ENCODE peak calls at places on chromosomes 5 and 9, in ten cellular contexts. One of them, this sample, is unnamed.

GRCh38 chr9:134606951-134607733 is 34.5 kb upstream of the COL5A1 start:
- DNase-seq in LHCN-M2: peak
- DNase-seq in stimulated activated naive CD8-positive, alpha-beta T cell treated with anti-CD3 and anti-CD28 coated beads, Interleukin-15, Interleukin-2, amounts not matched to agents 100 U/mL and 50 U/mL, for 24 hours: no peak
- DNase-seq in fibroblast of pulmonary artery: no peak
- DNase-seq in cardiac muscle cell: no peak
- DNase-seq in activated CD4-positive, CD25-positive, alpha-beta regulatory T cell: no peak
- DNase-seq in caudate nucleus: no peak
- DNase-seq in stimulated activated CD8-positive, alpha-beta memory T cell treated with anti-CD3 and anti-CD28 coated beads, Interleukin-4, amount 100 ng/mL, for 24 hours: no peak
- DNase-seq in COR-L47: no peak
- DNase-seq in AG08396: no peak
- DNase-seq in this sample: no peak

GRCh38 chr9:37437616-37438015 is 15.1 kb downstream of the GRHPR start:
- DNase-seq in LHCN-M2: no peak
- DNase-seq in COR-L47: no peak
- DNase-seq in stimulated activated CD8-positive, alpha-beta memory T cell treated with anti-CD3 and anti-CD28 coated beads, Interleukin-4, amount 100 ng/mL, for 24 hours: no peak
- DNase-seq in cardiac muscle cell: no peak
- DNase-seq in caudate nucleus: no peak
- DNase-seq in activated CD4-positive, CD25-positive, alpha-beta regulatory T cell: no peak
- DNase-seq in stimulated activated naive CD8-positive, alpha-beta T cell treated with anti-CD3 and anti-CD28 coated beads, Interleukin-15, Interleukin-2, amounts not matched to agents 100 U/mL and 50 U/mL, for 24 hours: no peak
- DNase-seq in AG08396: no peak
- DNase-seq in fibroblast of pulmonary artery: no peak
- DNase-seq in this sample: no peak

GRCh38 chr5:178078197-178078995 is 34.9 kb upstream of the N4BP3 start:
- DNase-seq in COR-L47: no peak
- DNase-seq in fibroblast of pulmonary artery: peak
- DNase-seq in stimulated activated naive CD8-positive, alpha-beta T cell treated with anti-CD3 and anti-CD28 coated beads, Interleukin-15, Interleukin-2, amounts not matched to agents 100 U/mL and 50 U/mL, for 24 hours: no peak
- DNase-seq in caudate nucleus: no peak
- DNase-seq in LHCN-M2: peak
- DNase-seq in AG08396: peak
- DNase-seq in stimulated activated CD8-positive, alpha-beta memory T cell treated with anti-CD3 and anti-CD28 coated beads, Interleukin-4, amount 100 ng/mL, for 24 hours: no peak
- DNase-seq in cardiac muscle cell: no peak
- DNase-seq in activated CD4-positive, CD25-positive, alpha-beta regulatory T cell: no peak
- DNase-seq in this sample: no peak

GRCh38 chr5:143930561-143930960 is 118.6 kb downstream of the HMHB1 start:
- DNase-seq in cardiac muscle cell: no peak
- DNase-seq in AG08396: no peak
- DNase-seq in LHCN-M2: no peak
- DNase-seq in caudate nucleus: no peak
- DNase-seq in stimulated activated naive CD8-positive, alpha-beta T cell treated with anti-CD3 and anti-CD28 coated beads, Interleukin-15, Interleukin-2, amounts not matched to agents 100 U/mL and 50 U/mL, for 24 hours: no peak
- DNase-seq in COR-L47: no peak
- DNase-seq in activated CD4-positive, CD25-positive, alpha-beta regulatory T cell: no peak
- DNase-seq in fibroblast of pulmonary artery: no peak
- DNase-seq in stimulated activated CD8-positive, alpha-beta memory T cell treated with anti-CD3 and anti-CD28 coated beads, Interleukin-4, amount 100 ng/mL, for 24 hours: no peak
- DNase-seq in this sample: no peak

GRCh38 chr9:79610019-79610760 is 38.4 kb downstream of the TLE4 start:
- DNase-seq in caudate nucleus: no peak
- DNase-seq in cardiac muscle cell: no peak
- DNase-seq in LHCN-M2: no peak
- DNase-seq in stimulated activated naive CD8-positive, alpha-beta T cell treated with anti-CD3 and anti-CD28 coated beads, Interleukin-15, Interleukin-2, amounts not matched to agents 100 U/mL and 50 U/mL, for 24 hours: no peak
- DNase-seq in activated CD4-positive, CD25-positive, alpha-beta regulatory T cell: no peak
- DNase-seq in fibroblast of pulmonary artery: no peak
- DNase-seq in AG08396: no peak
- DNase-seq in stimulated activated CD8-positive, alpha-beta memory T cell treated with anti-CD3 and anti-CD28 coated beads, Interleukin-4, amount 100 ng/mL, for 24 hours: no peak
- DNase-seq in COR-L47: peak
- DNase-seq in this sample: no peak

GRCh38 chr5:123046222-123046621 is 9.7 kb upstream of the PPIC start:
- DNase-seq in AG08396: no peak
- DNase-seq in fibroblast of pulmonary artery: no peak
- DNase-seq in caudate nucleus: no peak
- DNase-seq in LHCN-M2: no peak
- DNase-seq in activated CD4-positive, CD25-positive, alpha-beta regulatory T cell: no peak
- DNase-seq in cardiac muscle cell: peak
- DNase-seq in stimulated activated CD8-positive, alpha-beta memory T cell treated with anti-CD3 and anti-CD28 coated beads, Interleukin-4, amount 100 ng/mL, for 24 hours: no peak
- DNase-seq in COR-L47: no peak
- DNase-seq in stimulated activated naive CD8-positive, alpha-beta T cell treated with anti-CD3 and anti-CD28 coated beads, Interleukin-15, Interleukin-2, amounts not matched to agents 100 U/mL and 50 U/mL, for 24 hours: no peak
- DNase-seq in this sample: no peak

GRCh38 chr9:132795511-132796303 is 82.4 kb downstream of the AK8 start:
- DNase-seq in AG08396: no peak
- DNase-seq in COR-L47: no peak
- DNase-seq in LHCN-M2: no peak
- DNase-seq in stimulated activated naive CD8-positive, alpha-beta T cell treated with anti-CD3 and anti-CD28 coated beads, Interleukin-15, Interleukin-2, amounts not matched to agents 100 U/mL and 50 U/mL, for 24 hours: no peak
- DNase-seq in stimulated activated CD8-positive, alpha-beta memory T cell treated with anti-CD3 and anti-CD28 coated beads, Interleukin-4, amount 100 ng/mL, for 24 hours: no peak
- DNase-seq in caudate nucleus: no peak
- DNase-seq in cardiac muscle cell: no peak
- DNase-seq in fibroblast of pulmonary artery: no peak
- DNase-seq in activated CD4-positive, CD25-positive, alpha-beta regulatory T cell: no peak
- DNase-seq in this sample: no peak

GRCh38 chr9:125789196-125789595 is 42.0 kb downstream of the PBX3 start:
- DNase-seq in COR-L47: no peak
- DNase-seq in caudate nucleus: no peak
- DNase-seq in cardiac muscle cell: no peak
- DNase-seq in activated CD4-positive, CD25-positive, alpha-beta regulatory T cell: no peak
- DNase-seq in fibroblast of pulmonary artery: no peak
- DNase-seq in stimulated activated CD8-positive, alpha-beta memory T cell treated with anti-CD3 and anti-CD28 coated beads, Interleukin-4, amount 100 ng/mL, for 24 hours: no peak
- DNase-seq in stimulated activated naive CD8-positive, alpha-beta T cell treated with anti-CD3 and anti-CD28 coated beads, Interleukin-15, Interleukin-2, amounts not matched to agents 100 U/mL and 50 U/mL, for 24 hours: no peak
- DNase-seq in LHCN-M2: peak
- DNase-seq in AG08396: no peak
- DNase-seq in this sample: no peak

GRCh38 chr5:140556438-140556837 is 835 bp downstream of the SRA1 start:
- DNase-seq in stimulated activated CD8-positive, alpha-beta memory T cell treated with anti-CD3 and anti-CD28 coated beads, Interleukin-4, amount 100 ng/mL, for 24 hours: no peak
- DNase-seq in activated CD4-positive, CD25-positive, alpha-beta regulatory T cell: no peak
- DNase-seq in fibroblast of pulmonary artery: peak
- DNase-seq in caudate nucleus: no peak
- DNase-seq in LHCN-M2: peak
- DNase-seq in COR-L47: no peak
- DNase-seq in AG08396: no peak
- DNase-seq in stimulated activated naive CD8-positive, alpha-beta T cell treated with anti-CD3 and anti-CD28 coated beads, Interleukin-15, Interleukin-2, amounts not matched to agents 100 U/mL and 50 U/mL, for 24 hours: no peak
- DNase-seq in cardiac muscle cell: no peak
- DNase-seq in this sample: no peak

GRCh38 chr9:117412006-117412715 is 2.7 kb downstream of the ASTN2 start:
- DNase-seq in caudate nucleus: no peak
- DNase-seq in stimulated activated naive CD8-positive, alpha-beta T cell treated with anti-CD3 and anti-CD28 coated beads, Interleukin-15, Interleukin-2, amounts not matched to agents 100 U/mL and 50 U/mL, for 24 hours: no peak
- DNase-seq in activated CD4-positive, CD25-positive, alpha-beta regulatory T cell: no peak
- DNase-seq in stimulated activated CD8-positive, alpha-beta memory T cell treated with anti-CD3 and anti-CD28 coated beads, Interleukin-4, amount 100 ng/mL, for 24 hours: no peak
- DNase-seq in cardiac muscle cell: no peak
- DNase-seq in fibroblast of pulmonary artery: no peak
- DNase-seq in COR-L47: peak
- DNase-seq in AG08396: no peak
- DNase-seq in LHCN-M2: no peak
- DNase-seq in this sample: no peak

GRCh38 chr9:126676685-126677143 is 63.0 kb downstream of the LMX1B start:
- DNase-seq in AG08396: no peak
- DNase-seq in stimulated activated CD8-positive, alpha-beta memory T cell treated with anti-CD3 and anti-CD28 coated beads, Interleukin-4, amount 100 ng/mL, for 24 hours: no peak
- DNase-seq in cardiac muscle cell: peak
- DNase-seq in LHCN-M2: no peak
- DNase-seq in COR-L47: no peak
- DNase-seq in activated CD4-positive, CD25-positive, alpha-beta regulatory T cell: no peak
- DNase-seq in caudate nucleus: no peak
- DNase-seq in stimulated activated naive CD8-positive, alpha-beta T cell treated with anti-CD3 and anti-CD28 coated beads, Interleukin-15, Interleukin-2, amounts not matched to agents 100 U/mL and 50 U/mL, for 24 hours: peak
- DNase-seq in fibroblast of pulmonary artery: no peak
- DNase-seq in this sample: no peak

GRCh38 chr5:173155912-173156311 is 11.6 kb downstream of the BNIP1 start:
- DNase-seq in AG08396: no peak
- DNase-seq in LHCN-M2: peak
- DNase-seq in activated CD4-positive, CD25-positive, alpha-beta regulatory T cell: no peak
- DNase-seq in caudate nucleus: peak
- DNase-seq in COR-L47: no peak
- DNase-seq in fibroblast of pulmonary artery: no peak
- DNase-seq in cardiac muscle cell: no peak
- DNase-seq in stimulated activated naive CD8-positive, alpha-beta T cell treated with anti-CD3 and anti-CD28 coated beads, Interleukin-15, Interleukin-2, amounts not matched to agents 100 U/mL and 50 U/mL, for 24 hours: no peak
- DNase-seq in stimulated activated CD8-positive, alpha-beta memory T cell treated with anti-CD3 and anti-CD28 coated beads, Interleukin-4, amount 100 ng/mL, for 24 hours: no peak
- DNase-seq in this sample: no peak

GRCh38 chr9:72485821-72486605 is 35.4 kb upstream of the TMC1 start:
- DNase-seq in activated CD4-positive, CD25-positive, alpha-beta regulatory T cell: no peak
- DNase-seq in AG08396: peak
- DNase-seq in LHCN-M2: no peak
- DNase-seq in COR-L47: no peak
- DNase-seq in caudate nucleus: no peak
- DNase-seq in cardiac muscle cell: no peak
- DNase-seq in fibroblast of pulmonary artery: peak
- DNase-seq in stimulated activated naive CD8-positive, alpha-beta T cell treated with anti-CD3 and anti-CD28 coated beads, Interleukin-15, Interleukin-2, amounts not matched to agents 100 U/mL and 50 U/mL, for 24 hours: no peak
- DNase-seq in stimulated activated CD8-positive, alpha-beta memory T cell treated with anti-CD3 and anti-CD28 coated beads, Interleukin-4, amount 100 ng/mL, for 24 hours: no peak
- DNase-seq in this sample: no peak

GRCh38 chr5:32059779-32060178 is 114.3 kb downstream of the GOLPH3 start:
- DNase-seq in caudate nucleus: no peak
- DNase-seq in AG08396: no peak
- DNase-seq in cardiac muscle cell: no peak
- DNase-seq in LHCN-M2: no peak
- DNase-seq in stimulated activated naive CD8-positive, alpha-beta T cell treated with anti-CD3 and anti-CD28 coated beads, Interleukin-15, Interleukin-2, amounts not matched to agents 100 U/mL and 50 U/mL, for 24 hours: no peak
- DNase-seq in stimulated activated CD8-positive, alpha-beta memory T cell treated with anti-CD3 and anti-CD28 coated beads, Interleukin-4, amount 100 ng/mL, for 24 hours: no peak
- DNase-seq in activated CD4-positive, CD25-positive, alpha-beta regulatory T cell: no peak
- DNase-seq in COR-L47: no peak
- DNase-seq in fibroblast of pulmonary artery: no peak
- DNase-seq in this sample: no peak

GRCh38 chr9:105313238-105313637 is 68.8 kb downstream of the SLC44A1 start:
- DNase-seq in fibroblast of pulmonary artery: no peak
- DNase-seq in AG08396: no peak
- DNase-seq in COR-L47: peak
- DNase-seq in stimulated activated naive CD8-positive, alpha-beta T cell treated with anti-CD3 and anti-CD28 coated beads, Interleukin-15, Interleukin-2, amounts not matched to agents 100 U/mL and 50 U/mL, for 24 hours: no peak
- DNase-seq in cardiac muscle cell: no peak
- DNase-seq in stimulated activated CD8-positive, alpha-beta memory T cell treated with anti-CD3 and anti-CD28 coated beads, Interleukin-4, amount 100 ng/mL, for 24 hours: no peak
- DNase-seq in activated CD4-positive, CD25-positive, alpha-beta regulatory T cell: no peak
- DNase-seq in caudate nucleus: no peak
- DNase-seq in LHCN-M2: no peak
- DNase-seq in this sample: no peak

GRCh38 chr9:88933607-88934379 is 57.5 kb upstream of the S1PR3 start:
- DNase-seq in caudate nucleus: no peak
- DNase-seq in fibroblast of pulmonary artery: no peak
- DNase-seq in cardiac muscle cell: no peak
- DNase-seq in COR-L47: no peak
- DNase-seq in stimulated activated CD8-positive, alpha-beta memory T cell treated with anti-CD3 and anti-CD28 coated beads, Interleukin-4, amount 100 ng/mL, for 24 hours: no peak
- DNase-seq in LHCN-M2: no peak
- DNase-seq in activated CD4-positive, CD25-positive, alpha-beta regulatory T cell: no peak
- DNase-seq in stimulated activated naive CD8-positive, alpha-beta T cell treated with anti-CD3 and anti-CD28 coated beads, Interleukin-15, Interleukin-2, amounts not matched to agents 100 U/mL and 50 U/mL, for 24 hours: no peak
- DNase-seq in AG08396: no peak
- DNase-seq in this sample: no peak

GRCh38 chr9:78101247-78101646 is 69.6 kb upstream of the GNAQ start:
- DNase-seq in LHCN-M2: no peak
- DNase-seq in AG08396: no peak
- DNase-seq in fibroblast of pulmonary artery: no peak
- DNase-seq in stimulated activated naive CD8-positive, alpha-beta T cell treated with anti-CD3 and anti-CD28 coated beads, Interleukin-15, Interleukin-2, amounts not matched to agents 100 U/mL and 50 U/mL, for 24 hours: no peak
- DNase-seq in activated CD4-positive, CD25-positive, alpha-beta regulatory T cell: no peak
- DNase-seq in cardiac muscle cell: no peak
- DNase-seq in stimulated activated CD8-positive, alpha-beta memory T cell treated with anti-CD3 and anti-CD28 coated beads, Interleukin-4, amount 100 ng/mL, for 24 hours: no peak
- DNase-seq in caudate nucleus: no peak
- DNase-seq in COR-L47: no peak
- DNase-seq in this sample: no peak

GRCh38 chr5:139746691-139747582 is 48.7 kb upstream of the PSD2 start:
- DNase-seq in caudate nucleus: no peak
- DNase-seq in COR-L47: peak
- DNase-seq in LHCN-M2: no peak
- DNase-seq in stimulated activated naive CD8-positive, alpha-beta T cell treated with anti-CD3 and anti-CD28 coated beads, Interleukin-15, Interleukin-2, amounts not matched to agents 100 U/mL and 50 U/mL, for 24 hours: peak
- DNase-seq in activated CD4-positive, CD25-positive, alpha-beta regulatory T cell: peak
- DNase-seq in stimulated activated CD8-positive, alpha-beta memory T cell treated with anti-CD3 and anti-CD28 coated beads, Interleukin-4, amount 100 ng/mL, for 24 hours: peak
- DNase-seq in cardiac muscle cell: no peak
- DNase-seq in fibroblast of pulmonary artery: no peak
- DNase-seq in AG08396: no peak
- DNase-seq in this sample: peak

GRCh38 chr5:77545285-77545684 is 53.2 kb upstream of the WDR41 start:
- DNase-seq in cardiac muscle cell: no peak
- DNase-seq in stimulated activated CD8-positive, alpha-beta memory T cell treated with anti-CD3 and anti-CD28 coated beads, Interleukin-4, amount 100 ng/mL, for 24 hours: no peak
- DNase-seq in fibroblast of pulmonary artery: no peak
- DNase-seq in caudate nucleus: no peak
- DNase-seq in LHCN-M2: no peak
- DNase-seq in stimulated activated naive CD8-positive, alpha-beta T cell treated with anti-CD3 and anti-CD28 coated beads, Interleukin-15, Interleukin-2, amounts not matched to agents 100 U/mL and 50 U/mL, for 24 hours: no peak
- DNase-seq in AG08396: no peak
- DNase-seq in activated CD4-positive, CD25-positive, alpha-beta regulatory T cell: no peak
- DNase-seq in COR-L47: no peak
- DNase-seq in this sample: no peak

GRCh38 chr9:128863647-128864046 is 18.1 kb downstream of the KYAT1 start:
- DNase-seq in stimulated activated naive CD8-positive, alpha-beta T cell treated with anti-CD3 and anti-CD28 coated beads, Interleukin-15, Interleukin-2, amounts not matched to agents 100 U/mL and 50 U/mL, for 24 hours: peak
- DNase-seq in activated CD4-positive, CD25-positive, alpha-beta regulatory T cell: peak
- DNase-seq in stimulated activated CD8-positive, alpha-beta memory T cell treated with anti-CD3 and anti-CD28 coated beads, Interleukin-4, amount 100 ng/mL, for 24 hours: peak
- DNase-seq in cardiac muscle cell: peak
- DNase-seq in LHCN-M2: peak
- DNase-seq in AG08396: peak
- DNase-seq in COR-L47: peak
- DNase-seq in caudate nucleus: peak
- DNase-seq in fibroblast of pulmonary artery: peak
- DNase-seq in this sample: peak

GRCh38 chr5:90638878-90639277 is 80.3 kb downstream of the ADGRV1 start:
- DNase-seq in stimulated activated naive CD8-positive, alpha-beta T cell treated with anti-CD3 and anti-CD28 coated beads, Interleukin-15, Interleukin-2, amounts not matched to agents 100 U/mL and 50 U/mL, for 24 hours: no peak
- DNase-seq in stimulated activated CD8-positive, alpha-beta memory T cell treated with anti-CD3 and anti-CD28 coated beads, Interleukin-4, amount 100 ng/mL, for 24 hours: no peak
- DNase-seq in caudate nucleus: no peak
- DNase-seq in COR-L47: no peak
- DNase-seq in fibroblast of pulmonary artery: no peak
- DNase-seq in AG08396: no peak
- DNase-seq in LHCN-M2: no peak
- DNase-seq in cardiac muscle cell: no peak
- DNase-seq in activated CD4-positive, CD25-positive, alpha-beta regulatory T cell: no peak
- DNase-seq in this sample: no peak

GRCh38 chr5:68225188-68225910 is 9.8 kb downstream of the PIK3R1 start:
- DNase-seq in caudate nucleus: no peak
- DNase-seq in activated CD4-positive, CD25-positive, alpha-beta regulatory T cell: no peak
- DNase-seq in cardiac muscle cell: no peak
- DNase-seq in stimulated activated naive CD8-positive, alpha-beta T cell treated with anti-CD3 and anti-CD28 coated beads, Interleukin-15, Interleukin-2, amounts not matched to agents 100 U/mL and 50 U/mL, for 24 hours: no peak
- DNase-seq in AG08396: peak
- DNase-seq in LHCN-M2: peak
- DNase-seq in stimulated activated CD8-positive, alpha-beta memory T cell treated with anti-CD3 and anti-CD28 coated beads, Interleukin-4, amount 100 ng/mL, for 24 hours: no peak
- DNase-seq in COR-L47: no peak
- DNase-seq in fibroblast of pulmonary artery: peak
- DNase-seq in this sample: no peak

GRCh38 chr5:112121268-112121667 is 297.8 kb downstream of the EPB41L4A start:
- DNase-seq in fibroblast of pulmonary artery: no peak
- DNase-seq in cardiac muscle cell: no peak
- DNase-seq in AG08396: no peak
- DNase-seq in stimulated activated naive CD8-positive, alpha-beta T cell treated with anti-CD3 and anti-CD28 coated beads, Interleukin-15, Interleukin-2, amounts not matched to agents 100 U/mL and 50 U/mL, for 24 hours: no peak
- DNase-seq in COR-L47: no peak
- DNase-seq in caudate nucleus: no peak
- DNase-seq in activated CD4-positive, CD25-positive, alpha-beta regulatory T cell: no peak
- DNase-seq in LHCN-M2: peak
- DNase-seq in stimulated activated CD8-positive, alpha-beta memory T cell treated with anti-CD3 and anti-CD28 coated beads, Interleukin-4, amount 100 ng/mL, for 24 hours: no peak
- DNase-seq in this sample: no peak

GRCh38 chr5:117177302-117177701 is 602.7 kb upstream of the SEMA6A start:
- DNase-seq in COR-L47: no peak
- DNase-seq in stimulated activated naive CD8-positive, alpha-beta T cell treated with anti-CD3 and anti-CD28 coated beads, Interleukin-15, Interleukin-2, amounts not matched to agents 100 U/mL and 50 U/mL, for 24 hours: no peak
- DNase-seq in activated CD4-positive, CD25-positive, alpha-beta regulatory T cell: no peak
- DNase-seq in stimulated activated CD8-positive, alpha-beta memory T cell treated with anti-CD3 and anti-CD28 coated beads, Interleukin-4, amount 100 ng/mL, for 24 hours: no peak
- DNase-seq in fibroblast of pulmonary artery: no peak
- DNase-seq in cardiac muscle cell: no peak
- DNase-seq in caudate nucleus: no peak
- DNase-seq in AG08396: no peak
- DNase-seq in LHCN-M2: no peak
- DNase-seq in this sample: no peak